ENCODE peak calls at places on chromosome 22, in ten cellular contexts. T is fibroblast of lung, F is left ventricle myocardium inferior, B is PC-9, P is heart left ventricle, S is BE2C, I is HL-60, J is cardiac fibroblast, C is uterus, M is transverse colon. G is an unnamed sample.

GRCh38 chr22:47421846-47422245 is 659.4 kb downstream of the TBC1D22A start:
- DNase-seq in T (no peak), F (no peak), B (no peak), P (no peak), S (no peak), I (no peak), J (no peak), C (no peak), M (no peak), G (no peak)

GRCh38 chr22:28547132-28547842 is 132.4 kb downstream of the TTC28 start:
- DNase-seq in T (peak), F (no peak), B (no peak), P (no peak), S (no peak), I (no peak), J (peak), C (no peak), M (no peak), G (no peak)

GRCh38 chr22:19740586-19740985 is 17.2 kb downstream of the GP1BB start:
- DNase-seq in T (no peak), F (no peak), B (no peak), P (no peak), S (no peak), I (no peak), J (no peak), C (no peak), M (no peak), G (no peak)

GRCh38 chr22:27107824-27108223 is 450.4 kb downstream of the MIAT start:
- DNase-seq in T (peak), F (peak), B (peak), P (peak), S (peak), I (no peak), J (peak), C (peak), M (peak), G (peak)

GRCh38 chr22:31631381-31631780 is 30.6 kb downstream of the PISD start:
- DNase-seq in T (no peak), F (no peak), B (no peak), P (no peak), S (no peak), I (no peak), J (no peak), C (no peak), M (no peak), G (no peak)

GRCh38 chr22:29456211-29456671 is 17.9 kb downstream of the RFPL1 start:
- DNase-seq in T (peak), F (no peak), B (no peak), P (no peak), S (no peak), I (no peak), J (no peak), C (no peak), M (no peak), G (no peak)

GRCh38 chr22:19197997-19198865 is 19.7 kb upstream of the SLC25A1 start:
- DNase-seq in T (no peak), F (no peak), B (no peak), P (no peak), S (no peak), I (no peak), J (no peak), C (no peak), M (no peak), G (no peak)

GRCh38 chr22:37371491-37371890 is 55.8 kb downstream of the ELFN2 start:
- DNase-seq in T (no peak), F (no peak), B (no peak), P (no peak), S (no peak), I (no peak), J (no peak), C (no peak), M (no peak), G (no peak)

GRCh38 chr22:22733881-22734373 is 89.5 kb downstream of the GGTLC2 start:
- DNase-seq in T (no peak), F (no peak), B (no peak), P (no peak), S (no peak), I (no peak), J (no peak), C (no peak), M (no peak), G (no peak)

GRCh38 chr22:31954535-31955326 is 10.4 kb downstream of the YWHAH start:
- DNase-seq in T (peak), F (no peak), B (no peak), P (no peak), S (no peak), I (peak), J (no peak), C (no peak), M (no peak), G (no peak)

GRCh38 chr22:23306438-23306921 is 126.2 kb downstream of the BCR start:
- DNase-seq in T (peak), F (no peak), B (no peak), P (peak), S (no peak), I (no peak), J (peak), C (peak), M (no peak), G (peak)

GRCh38 chr22:31173386-31174145 is 13.6 kb downstream of the RNF185 start:
- DNase-seq in T (peak), F (no peak), B (peak), P (no peak), S (no peak), I (no peak), J (peak), C (no peak), M (no peak), G (no peak)

GRCh38 chr22:33867118-33867863 is 53.0 kb downstream of the LARGE1 start:
- DNase-seq in T (peak), F (no peak), B (peak), P (peak), S (no peak), I (no peak), J (peak), C (peak), M (peak), G (no peak)

GRCh38 chr22:25085930-25086901 is 113.4 kb upstream of the CRYBB3 start:
- DNase-seq in T (peak), F (peak), B (no peak), P (peak), S (peak), I (no peak), J (peak), C (peak), M (no peak), G (peak)

GRCh38 chr22:50611341-50612060 is 10.9 kb downstream of the MAPK8IP2 start:
- DNase-seq in T (no peak), F (no peak), B (no peak), P (no peak), S (no peak), I (no peak), J (no peak), C (no peak), M (no peak), G (no peak)

GRCh38 chr22:50612715-50613221 is 12.2 kb downstream of the MAPK8IP2 start:
- DNase-seq in T (no peak), F (no peak), B (no peak), P (no peak), S (peak), I (no peak), J (no peak), C (no peak), M (peak), G (no peak)

GRCh38 chr22:50610581-50610980 is 10.0 kb downstream of the MAPK8IP2 start:
- DNase-seq in T (no peak), F (no peak), B (no peak), P (no peak), S (no peak), I (no peak), J (no peak), C (no peak), M (no peak), G (no peak)

GRCh38 chr22:50612168-50612714 is 11.6 kb downstream of the MAPK8IP2 start:
- DNase-seq in T (no peak), F (no peak), B (no peak), P (no peak), S (no peak), I (no peak), J (no peak), C (no peak), M (no peak), G (no peak)

DNA sequence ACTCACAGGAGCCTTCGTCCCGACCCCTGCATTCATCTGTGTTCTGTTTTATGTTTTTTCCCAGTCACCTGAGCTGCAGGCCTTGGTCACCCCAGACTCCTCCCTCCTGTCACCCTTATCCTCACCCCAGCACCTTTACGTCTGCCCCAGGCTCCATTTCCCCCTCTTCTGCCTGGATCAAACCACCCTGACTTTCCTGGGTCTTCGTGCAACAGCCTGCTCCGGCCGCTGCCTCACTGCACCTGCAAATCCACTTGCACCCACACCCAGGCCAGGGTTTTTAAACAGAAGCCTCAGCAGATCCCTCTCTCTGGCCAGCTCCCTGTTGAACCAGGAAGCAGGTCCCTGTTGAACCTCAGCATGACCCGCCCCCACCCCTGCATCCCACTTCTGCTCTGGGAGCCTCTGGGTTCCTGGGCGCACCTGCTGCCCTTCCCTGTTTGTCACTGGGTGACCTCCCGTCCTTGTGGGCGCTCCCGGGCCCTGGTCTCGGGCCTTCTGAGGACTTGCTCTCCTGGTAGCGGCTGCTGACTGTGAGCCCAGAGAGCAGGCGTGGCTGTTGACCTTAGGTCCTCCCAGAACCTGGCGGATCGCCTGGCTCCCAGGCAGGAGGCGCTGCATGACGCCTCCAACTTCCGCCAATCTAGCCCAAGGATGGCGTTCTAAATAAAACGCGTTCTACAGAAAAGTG is 12.8 kb downstream of the MAPK8IP2 start:
- DNase-seq in T (no peak), F (peak), B (peak), P (peak), S (peak), I (no peak), J (peak), C (no peak), M (peak), G (no peak)
- TF ChIP-seq CTCF in T (no peak), F (peak), B (no peak), P (no peak), S (no peak), I (no peak), J (no peak), C (no peak), M (no peak), G (no peak)

GRCh38 chr22:38789606-38790005 is 4.3 kb downstream of the DNAL4 start:
- DNase-seq in T (no peak), F (no peak), B (no peak), P (no peak), S (no peak), I (no peak), J (no peak), C (no peak), M (no peak), G (no peak)

GRCh38 chr22:38796262-38796957 is 2.5 kb upstream of the DNAL4 start:
- DNase-seq in T (peak), F (no peak), B (no peak), P (no peak), S (no peak), I (no peak), J (peak), C (no peak), M (no peak), G (no peak)

GRCh38 chr22:38793721-38794466 is at the start of gene DNAL4:
- DNase-seq in T (peak), F (peak), B (peak), P (peak), S (peak), I (peak), J (peak), C (peak), M (peak), G (peak)

GRCh38 chr22:38795569-38795968 is 1.6 kb upstream of the DNAL4 start:
- DNase-seq in T (no peak), F (no peak), B (no peak), P (no peak), S (no peak), I (no peak), J (no peak), C (no peak), M (no peak), G (no peak)

DNA sequence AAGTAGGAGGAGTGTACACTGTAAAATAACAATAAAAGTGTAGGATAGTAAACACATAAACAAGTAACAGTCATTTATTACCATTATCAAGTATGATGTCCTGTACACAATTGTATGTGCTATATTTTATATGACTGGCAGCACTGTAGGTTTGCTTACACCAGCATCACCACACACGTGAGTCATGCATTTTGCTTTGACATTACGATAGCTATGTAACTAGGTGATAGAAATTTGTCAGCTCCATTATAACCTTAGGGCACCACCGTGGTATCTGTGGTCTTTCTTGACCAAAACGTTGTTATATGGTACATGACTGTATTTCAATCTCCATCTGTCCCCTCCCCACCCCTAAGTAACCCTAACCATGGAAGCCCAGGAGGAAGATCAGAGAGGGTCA is 1.1 kb downstream of the DNAL4 start:
- DNase-seq in T (peak), F (no peak), B (peak), P (no peak), S (no peak), I (no peak), J (no peak), C (no peak), M (no peak), G (no peak)
- H3K4me3 ChIP-seq in T (peak), F (peak), B (peak), P (peak), S (peak), I (no peak), J (peak), C (peak), M (no peak), G (peak)

GRCh38 chr22:46131151-46131587 is 19.2 kb upstream of the PPARA start:
- DNase-seq in T (no peak), F (no peak), B (no peak), P (no peak), S (no peak), I (no peak), J (no peak), C (peak), M (no peak), G (no peak)
- TF ChIP-seq CTCF in T (peak), F (no peak), B (peak), P (peak), S (peak), I (peak), J (peak), C (no peak), M (peak), G (no peak)

GRCh38 chr22:41946360-41947180 is at the start of gene CENPM:
- DNase-seq in T (peak), F (peak), B (peak), P (peak), S (peak), I (peak), J (peak), C (peak), M (peak), G (peak)
- H3K4me3 ChIP-seq in T (peak), F (peak), B (peak), P (peak), S (peak), I (peak), J (peak), C (peak), M (peak), G (peak)

DNA sequence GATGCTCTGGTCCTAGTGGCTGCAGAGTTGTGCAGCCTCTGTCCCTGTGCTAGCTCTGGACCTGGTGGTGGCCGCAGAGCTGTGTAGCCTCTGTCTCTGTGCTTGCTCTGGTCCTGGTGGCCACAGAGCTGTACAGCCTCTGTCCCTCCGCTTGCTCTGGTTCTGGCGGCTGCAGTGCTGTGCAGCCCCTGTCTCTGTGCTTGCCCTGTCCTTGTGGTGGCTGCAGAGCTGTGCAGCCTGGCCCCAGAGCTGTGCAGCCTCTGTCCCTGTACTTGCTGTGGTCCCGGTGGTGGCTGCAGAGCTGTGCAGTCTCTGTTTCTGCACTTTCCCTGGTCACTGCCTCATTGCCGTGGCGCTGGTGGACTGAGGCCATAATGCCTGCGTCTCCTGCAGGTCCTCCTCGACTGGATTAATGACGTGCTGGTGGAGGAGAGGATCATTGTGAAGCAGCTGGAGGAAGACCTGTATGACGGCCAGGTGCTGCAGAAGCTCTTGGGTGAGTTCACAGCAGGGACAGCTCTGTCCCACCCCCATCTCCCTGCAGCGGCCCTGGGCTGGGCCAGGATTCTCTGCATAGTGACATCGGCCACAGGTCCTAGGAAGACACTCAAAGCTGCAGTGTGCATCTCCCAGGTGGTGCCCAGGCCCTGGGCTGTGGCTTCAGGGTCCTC is 61.9 kb upstream of the PARVG start:
- DNase-seq in T (no peak), F (no peak), B (no peak), P (no peak), S (no peak), I (no peak), J (no peak), C (no peak), M (no peak), G (no peak)
- TF ChIP-seq CTCF in T (no peak), F (no peak), B (no peak), P (no peak), S (no peak), I (no peak), J (no peak), C (no peak), M (no peak), G (no peak)

GRCh38 chr22:49769691-49770315 is 57.9 kb downstream of the BRD1 start:
- DNase-seq in T (no peak), F (peak), B (no peak), P (peak), S (peak), I (no peak), J (no peak), C (no peak), M (peak), G (no peak)

GRCh38 chr22:49768961-49769690 is 58.5 kb downstream of the BRD1 start:
- DNase-seq in T (peak), F (peak), B (no peak), P (peak), S (peak), I (no peak), J (peak), C (no peak), M (peak), G (no peak)

GRCh38 chr22:49772692-49773091 is 55.0 kb downstream of the BRD1 start:
- DNase-seq in T (no peak), F (no peak), B (no peak), P (peak), S (no peak), I (no peak), J (no peak), C (no peak), M (no peak), G (no peak)

GRCh38 chr22:49771266-49772065 is 56.2 kb downstream of the BRD1 start:
- DNase-seq in T (no peak), F (peak), B (no peak), P (peak), S (no peak), I (no peak), J (no peak), C (no peak), M (no peak), G (no peak)

GRCh38 chr22:49770454-49771265 is 57.0 kb downstream of the BRD1 start:
- DNase-seq in T (no peak), F (peak), B (no peak), P (peak), S (peak), I (no peak), J (no peak), C (no peak), M (no peak), G (no peak)
- H3K4me3 ChIP-seq in T (no peak), F (no peak), B (no peak), P (no peak), S (no peak), I (no peak), J (no peak), C (no peak), M (no peak), G (no peak)